ENCODE peak calls at places on chromosomes 2 and 18, in seven cellular contexts. One of them, this sample, is unnamed.
A peak's percentile ranks its signal among the peaks of the same experiment; 100 is the strongest.

GRCh38 chr2:216533504-216534068 is 34.9 kb downstream of the RPL37A start:
- DNase-seq in HuH-7: no peak
- DNase-seq in HT1080: no peak
- DNase-seq in T1000: no peak
- DNase-seq in type B pancreatic cell: no peak
- DNase-seq in NCI-H460: no peak
- DNase-seq in CD4-positive, alpha-beta memory T cell: no peak
- DNase-seq in this sample: no peak

GRCh38 chr2:234467289-234467688 is 29.6 kb downstream of the ARL4C start:
- DNase-seq in T1000: peak; percentile 55
- DNase-seq in HT1080: peak; percentile 85
- DNase-seq in CD4-positive, alpha-beta memory T cell: no peak
- DNase-seq in type B pancreatic cell: no peak
- DNase-seq in NCI-H460: no peak
- DNase-seq in HuH-7: no peak
- DNase-seq in this sample: no peak

GRCh38 chr2:49261021-49261538 is 106.8 kb upstream of the FSHR start:
- DNase-seq in NCI-H460: no peak
- DNase-seq in HT1080: no peak
- DNase-seq in HuH-7: no peak
- DNase-seq in T1000: no peak
- DNase-seq in CD4-positive, alpha-beta memory T cell: no peak
- DNase-seq in type B pancreatic cell: no peak
- DNase-seq in this sample: no peak

GRCh38 chr2:156038021-156038420 is 294.5 kb downstream of the NR4A2 start:
- DNase-seq in NCI-H460: no peak
- DNase-seq in HuH-7: no peak
- DNase-seq in T1000: no peak
- DNase-seq in type B pancreatic cell: no peak
- DNase-seq in CD4-positive, alpha-beta memory T cell: no peak
- DNase-seq in HT1080: no peak
- DNase-seq in this sample: no peak

GRCh38 chr2:98869272-98869641 is 66.8 kb downstream of the CRACDL start:
- DNase-seq in NCI-H460: no peak
- DNase-seq in CD4-positive, alpha-beta memory T cell: no peak
- DNase-seq in HuH-7: no peak
- DNase-seq in type B pancreatic cell: no peak
- DNase-seq in T1000: no peak
- DNase-seq in HT1080: peak; percentile 10
- DNase-seq in this sample: no peak

GRCh38 chr2:178882666-178883440 is 75.6 kb upstream of the TTN start:
- DNase-seq in T1000: no peak
- DNase-seq in CD4-positive, alpha-beta memory T cell: no peak
- DNase-seq in type B pancreatic cell: no peak
- DNase-seq in HT1080: peak; percentile 93
- DNase-seq in HuH-7: no peak
- DNase-seq in NCI-H460: no peak
- DNase-seq in this sample: no peak

GRCh38 chr2:68719912-68720311 is 14.7 kb upstream of the ARHGAP25 start:
- DNase-seq in CD4-positive, alpha-beta memory T cell: no peak
- DNase-seq in type B pancreatic cell: no peak
- DNase-seq in T1000: no peak
- DNase-seq in HT1080: no peak
- DNase-seq in NCI-H460: no peak
- DNase-seq in HuH-7: no peak
- DNase-seq in this sample: peak; percentile 89

GRCh38 chr2:219901155-219901554 is 273.7 kb downstream of the SLC4A3 start:
- DNase-seq in T1000: no peak
- DNase-seq in type B pancreatic cell: no peak
- DNase-seq in HuH-7: no peak
- DNase-seq in HT1080: no peak
- DNase-seq in NCI-H460: no peak
- DNase-seq in CD4-positive, alpha-beta memory T cell: no peak
- DNase-seq in this sample: no peak

GRCh38 chr2:113910110-113910717 is 20.3 kb downstream of the ACTR3 start:
- DNase-seq in type B pancreatic cell: no peak
- DNase-seq in NCI-H460: no peak
- DNase-seq in CD4-positive, alpha-beta memory T cell: no peak
- DNase-seq in T1000: no peak
- DNase-seq in HuH-7: no peak
- DNase-seq in HT1080: no peak
- DNase-seq in this sample: peak; percentile 45

GRCh38 chr2:155020246-155020645 is 321.8 kb downstream of the KCNJ3 start:
- DNase-seq in CD4-positive, alpha-beta memory T cell: no peak
- DNase-seq in type B pancreatic cell: no peak
- DNase-seq in T1000: no peak
- DNase-seq in HT1080: no peak
- DNase-seq in NCI-H460: no peak
- DNase-seq in HuH-7: no peak
- DNase-seq in this sample: no peak

GRCh38 chr2:45145073-45145899 is 136.0 kb upstream of the SIX2 start:
- DNase-seq in HT1080: no peak
- DNase-seq in type B pancreatic cell: peak; percentile 44
- DNase-seq in NCI-H460: no peak
- DNase-seq in HuH-7: no peak
- DNase-seq in T1000: no peak
- DNase-seq in CD4-positive, alpha-beta memory T cell: no peak
- DNase-seq in this sample: no peak

GRCh38 chr18:63155169-63155852 is 164.3 kb downstream of the BCL2 start:
- DNase-seq in NCI-H460: peak; percentile 51
- DNase-seq in T1000: no peak
- DNase-seq in type B pancreatic cell: no peak
- DNase-seq in HuH-7: peak; percentile 61
- DNase-seq in CD4-positive, alpha-beta memory T cell: peak; percentile 88
- DNase-seq in HT1080: peak; percentile 31
- DNase-seq in this sample: peak; percentile 94

This sample was measured in CD4-positive, CD25-positive, alpha-beta regulatory T cell.